ENCODE peak calls at places on chromosomes 6 and 20, in four cellular contexts. M is GM19239, B is H9, A is omental fat pad. P is an unnamed sample.

GRCh38 chr6:38714239-38715015 is 684 bp upstream of the DNAH8 start:
- DNase-seq in A (no peak), B (no peak), M (no peak), P (no peak)

GRCh38 chr20:25000268-25000801 is 7.8 kb upstream of the APMAP start:
- DNase-seq in M (no peak), B (peak; percentile 8), A (no peak), P (no peak)

GRCh38 chr20:8331740-8332412 is 199.8 kb downstream of the PLCB1 start:
- DNase-seq in A (no peak), M (no peak), B (no peak), P (no peak)

GRCh38 chr6:40293824-40294188 is 293.4 kb downstream of the LRFN2 start:
- DNase-seq in A (no peak), B (peak; percentile 49), M (no peak), P (no peak)

GRCh38 chr6:131747821-131748353 is 37.1 kb upstream of the CTAGE9 start:
- DNase-seq in M (no peak), B (no peak), A (no peak), P (no peak)

GRCh38 chr6:33641144-33641543 is 20.0 kb downstream of the ITPR3 start:
- DNase-seq in B (peak; percentile 25), M (no peak), A (no peak), P (no peak)

GRCh38 chr6:14270925-14271791 is 153.6 kb downstream of the CD83 start:
- DNase-seq in M (no peak), A (no peak), B (no peak), P (no peak)

GRCh38 chr20:46135856-46136633 is 17.9 kb downstream of the CD40 start:
- DNase-seq in A (no peak), B (no peak), M (no peak), P (no peak)

GRCh38 chr6:110900028-110900598 is 25.5 kb downstream of the AMD1 start:
- DNase-seq in A (no peak), M (no peak), B (no peak), P (no peak)

GRCh38 chr6:24980507-24981384 is 45.0 kb upstream of the RIPOR2 start:
- DNase-seq in M (no peak), B (peak; percentile 67), A (no peak), P (no peak)

GRCh38 chr6:121435444-121436069 is at the start of gene GJA1:
- DNase-seq in B (peak; percentile 82), M (no peak), A (no peak), P (peak; percentile 31)

GRCh38 chr6:166629628-166630027 is 2.6 kb upstream of the RPS6KA2 start:
- DNase-seq in A (no peak), M (no peak), B (no peak), P (no peak)

GRCh38 chr6:139373154-139373927 is 1.1 kb downstream of the CITED2 start:
- DNase-seq in A (no peak), M (no peak), B (peak; percentile 40), P (peak; percentile 13)

GRCh38 chr20:52419205-52419604 is 227.6 kb upstream of the ZFP64 start:
- DNase-seq in M (no peak), B (no peak), A (no peak), P (no peak)

GRCh38 chr20:23407770-23408467 is 13.4 kb downstream of the NAPB start:
- DNase-seq in A (no peak), M (no peak), B (no peak), P (no peak)

GRCh38 chr20:2695206-2695983 is 2.8 kb downstream of the EBF4 start:
- DNase-seq in A (no peak), B (peak; percentile 12), M (no peak), P (no peak)

GRCh38 chr20:44079291-44079690 is 107.7 kb downstream of the JPH2 start:
- DNase-seq in M (no peak), B (no peak), A (no peak), P (no peak)

GRCh38 chr6:107116328-107116892 is 1.1 kb upstream of the BEND3 start:
- DNase-seq in M (peak; percentile 28), A (no peak), B (peak; percentile 85), P (no peak)

GRCh38 chr6:52598123-52598823 is 21.4 kb upstream of the TRAM2 start:
- DNase-seq in A (no peak), B (peak; percentile 89), M (no peak), P (no peak)

GRCh38 chr6:11653028-11653583 is 115.6 kb downstream of the TMEM170B start:
- DNase-seq in M (no peak), A (no peak), B (no peak), P (no peak)

GRCh38 chr20:64261138-64261537 is 5.6 kb downstream of the PCMTD2 start:
- DNase-seq in M (no peak), A (no peak), B (no peak), P (no peak)

GRCh38 chr6:10170816-10171215 is 244.1 kb downstream of the TFAP2A start:
- DNase-seq in A (no peak), B (no peak), M (no peak), P (no peak)

GRCh38 chr6:89952696-89953095 is 58.4 kb downstream of the GJA10 start:
- DNase-seq in M (no peak), B (no peak), A (no peak), P (no peak)

GRCh38 chr20:32358883-32359632 is 927 bp downstream of the ASXL1 start:
- DNase-seq in A (peak; percentile 64), M (no peak), B (peak; percentile 91), P (no peak)

GRCh38 chr20:14189794-14190402 is 147.5 kb downstream of the FLRT3 start:
- DNase-seq in A (no peak), M (no peak), B (no peak), P (no peak)

GRCh38 chr6:3405679-3406078 is 51.2 kb downstream of the SLC22A23 start:
- DNase-seq in M (no peak), A (no peak), B (no peak), P (no peak)

GRCh38 chr20:32135983-32136515 is 26.5 kb downstream of the TM9SF4 start:
- DNase-seq in B (no peak), M (no peak), A (no peak), P (no peak)

GRCh38 chr20:58340853-58341252 is 31.3 kb downstream of the RAB22A start:
- DNase-seq in B (no peak), A (no peak), M (no peak), P (no peak)

GRCh38 chr6:101393291-101394251 is at the start of gene GRIK2:
- DNase-seq in A (no peak), M (no peak), B (peak; percentile 75), P (no peak)

GRCh38 chr20:54479138-54479906 is 3.9 kb downstream of the DOK5 start:
- DNase-seq in M (peak; percentile 9), A (no peak), B (peak; percentile 38), P (no peak)